ENCODE peak calls at places on chromosome 9, in four cellular contexts. One of them, this sample, is unnamed.

GRCh38 chr9:101562966-101563365 is 29.3 kb downstream of the RNF20 start:
- DNase-seq in HFFc6: no peak
- DNase-seq in NCI-H2081: no peak
- DNase-seq in activated T-helper 2 cell treated with anti-CD3 and anti-CD28 coated beads, Interferon-gamma antibody, Interleukin-2, Interleukin-4, amounts not matched to agents 10 μg/mL and 5 μg/mL and 100 μg/mL, durations not matched to agents 14 hours and 24 hours and 36 hours: no peak
- DNase-seq in this sample: no peak

GRCh38 chr9:84970432-84970831 is 300.9 kb downstream of the NTRK2 start:
- DNase-seq in HFFc6: no peak
- DNase-seq in NCI-H2081: no peak
- DNase-seq in activated T-helper 2 cell treated with anti-CD3 and anti-CD28 coated beads, Interferon-gamma antibody, Interleukin-2, Interleukin-4, amounts not matched to agents 10 μg/mL and 5 μg/mL and 100 μg/mL, durations not matched to agents 14 hours and 24 hours and 36 hours: no peak
- DNase-seq in this sample: no peak

GRCh38 chr9:99103909-99104458 is 929 bp upstream of the TGFBR1 start:
- DNase-seq in HFFc6: peak
- DNase-seq in NCI-H2081: no peak
- DNase-seq in activated T-helper 2 cell treated with anti-CD3 and anti-CD28 coated beads, Interferon-gamma antibody, Interleukin-2, Interleukin-4, amounts not matched to agents 10 μg/mL and 5 μg/mL and 100 μg/mL, durations not matched to agents 14 hours and 24 hours and 36 hours: no peak
- DNase-seq in this sample: no peak

GRCh38 chr9:112176410-112177010 is 1.4 kb upstream of the SUSD1 start:
- DNase-seq in HFFc6: no peak
- DNase-seq in NCI-H2081: no peak
- DNase-seq in activated T-helper 2 cell treated with anti-CD3 and anti-CD28 coated beads, Interferon-gamma antibody, Interleukin-2, Interleukin-4, amounts not matched to agents 10 μg/mL and 5 μg/mL and 100 μg/mL, durations not matched to agents 14 hours and 24 hours and 36 hours: peak
- DNase-seq in this sample: no peak

GRCh38 chr9:37033753-37034319 is at the start of gene PAX5:
- DNase-seq in HFFc6: no peak
- DNase-seq in NCI-H2081: no peak
- DNase-seq in activated T-helper 2 cell treated with anti-CD3 and anti-CD28 coated beads, Interferon-gamma antibody, Interleukin-2, Interleukin-4, amounts not matched to agents 10 μg/mL and 5 μg/mL and 100 μg/mL, durations not matched to agents 14 hours and 24 hours and 36 hours: no peak
- DNase-seq in this sample: no peak

GRCh38 chr9:131854906-131855504 is 115.1 kb upstream of the RAPGEF1 start:
- DNase-seq in HFFc6: no peak
- DNase-seq in NCI-H2081: no peak
- DNase-seq in activated T-helper 2 cell treated with anti-CD3 and anti-CD28 coated beads, Interferon-gamma antibody, Interleukin-2, Interleukin-4, amounts not matched to agents 10 μg/mL and 5 μg/mL and 100 μg/mL, durations not matched to agents 14 hours and 24 hours and 36 hours: no peak
- DNase-seq in this sample: no peak

GRCh38 chr9:72203205-72203803 is 54.1 kb downstream of the GDA start:
- DNase-seq in HFFc6: peak
- DNase-seq in NCI-H2081: peak
- DNase-seq in activated T-helper 2 cell treated with anti-CD3 and anti-CD28 coated beads, Interferon-gamma antibody, Interleukin-2, Interleukin-4, amounts not matched to agents 10 μg/mL and 5 μg/mL and 100 μg/mL, durations not matched to agents 14 hours and 24 hours and 36 hours: no peak
- DNase-seq in this sample: peak

GRCh38 chr9:118522093-118523028 is 818.2 kb downstream of the TLR4 start:
- DNase-seq in HFFc6: peak
- DNase-seq in NCI-H2081: peak
- DNase-seq in activated T-helper 2 cell treated with anti-CD3 and anti-CD28 coated beads, Interferon-gamma antibody, Interleukin-2, Interleukin-4, amounts not matched to agents 10 μg/mL and 5 μg/mL and 100 μg/mL, durations not matched to agents 14 hours and 24 hours and 36 hours: peak
- DNase-seq in this sample: peak

GRCh38 chr9:38276751-38277439 is 115.6 kb upstream of the ALDH1B1 start:
- DNase-seq in HFFc6: no peak
- DNase-seq in NCI-H2081: no peak
- DNase-seq in activated T-helper 2 cell treated with anti-CD3 and anti-CD28 coated beads, Interferon-gamma antibody, Interleukin-2, Interleukin-4, amounts not matched to agents 10 μg/mL and 5 μg/mL and 100 μg/mL, durations not matched to agents 14 hours and 24 hours and 36 hours: no peak
- DNase-seq in this sample: no peak

GRCh38 chr9:91162784-91163440 is 198.8 kb downstream of the AUH start:
- DNase-seq in HFFc6: peak
- DNase-seq in NCI-H2081: no peak
- DNase-seq in activated T-helper 2 cell treated with anti-CD3 and anti-CD28 coated beads, Interferon-gamma antibody, Interleukin-2, Interleukin-4, amounts not matched to agents 10 μg/mL and 5 μg/mL and 100 μg/mL, durations not matched to agents 14 hours and 24 hours and 36 hours: peak
- DNase-seq in this sample: no peak

GRCh38 chr9:82808478-82808877 is 254.5 kb downstream of the RASEF start:
- DNase-seq in HFFc6: no peak
- DNase-seq in NCI-H2081: no peak
- DNase-seq in activated T-helper 2 cell treated with anti-CD3 and anti-CD28 coated beads, Interferon-gamma antibody, Interleukin-2, Interleukin-4, amounts not matched to agents 10 μg/mL and 5 μg/mL and 100 μg/mL, durations not matched to agents 14 hours and 24 hours and 36 hours: no peak
- DNase-seq in this sample: no peak

GRCh38 chr9:110788871-110789270 is 120.3 kb downstream of the MUSK start:
- DNase-seq in HFFc6: no peak
- DNase-seq in NCI-H2081: no peak
- DNase-seq in activated T-helper 2 cell treated with anti-CD3 and anti-CD28 coated beads, Interferon-gamma antibody, Interleukin-2, Interleukin-4, amounts not matched to agents 10 μg/mL and 5 μg/mL and 100 μg/mL, durations not matched to agents 14 hours and 24 hours and 36 hours: no peak
- DNase-seq in this sample: no peak

GRCh38 chr9:121434946-121435345 is 64.7 kb downstream of the GGTA1 start:
- DNase-seq in HFFc6: peak
- DNase-seq in NCI-H2081: no peak
- DNase-seq in activated T-helper 2 cell treated with anti-CD3 and anti-CD28 coated beads, Interferon-gamma antibody, Interleukin-2, Interleukin-4, amounts not matched to agents 10 μg/mL and 5 μg/mL and 100 μg/mL, durations not matched to agents 14 hours and 24 hours and 36 hours: no peak
- DNase-seq in this sample: no peak

GRCh38 chr9:131393622-131394463 is at the start of gene PRRC2B:
- DNase-seq in HFFc6: peak
- DNase-seq in NCI-H2081: peak
- DNase-seq in activated T-helper 2 cell treated with anti-CD3 and anti-CD28 coated beads, Interferon-gamma antibody, Interleukin-2, Interleukin-4, amounts not matched to agents 10 μg/mL and 5 μg/mL and 100 μg/mL, durations not matched to agents 14 hours and 24 hours and 36 hours: peak
- DNase-seq in this sample: peak

GRCh38 chr9:129623331-129623730 is 2.4 kb upstream of the C9orf50 start:
- DNase-seq in HFFc6: peak
- DNase-seq in NCI-H2081: no peak
- DNase-seq in activated T-helper 2 cell treated with anti-CD3 and anti-CD28 coated beads, Interferon-gamma antibody, Interleukin-2, Interleukin-4, amounts not matched to agents 10 μg/mL and 5 μg/mL and 100 μg/mL, durations not matched to agents 14 hours and 24 hours and 36 hours: no peak
- DNase-seq in this sample: no peak

GRCh38 chr9:132472599-132472998 is 62.6 kb downstream of the CFAP77 start:
- DNase-seq in HFFc6: no peak
- DNase-seq in NCI-H2081: no peak
- DNase-seq in activated T-helper 2 cell treated with anti-CD3 and anti-CD28 coated beads, Interferon-gamma antibody, Interleukin-2, Interleukin-4, amounts not matched to agents 10 μg/mL and 5 μg/mL and 100 μg/mL, durations not matched to agents 14 hours and 24 hours and 36 hours: no peak
- DNase-seq in this sample: no peak

GRCh38 chr9:17993009-17993408 is 414.1 kb downstream of the SH3GL2 start:
- DNase-seq in HFFc6: no peak
- DNase-seq in NCI-H2081: no peak
- DNase-seq in activated T-helper 2 cell treated with anti-CD3 and anti-CD28 coated beads, Interferon-gamma antibody, Interleukin-2, Interleukin-4, amounts not matched to agents 10 μg/mL and 5 μg/mL and 100 μg/mL, durations not matched to agents 14 hours and 24 hours and 36 hours: no peak
- DNase-seq in this sample: no peak

GRCh38 chr9:75389096-75389495 is 300.8 kb downstream of the OSTF1 start:
- DNase-seq in HFFc6: no peak
- DNase-seq in NCI-H2081: no peak
- DNase-seq in activated T-helper 2 cell treated with anti-CD3 and anti-CD28 coated beads, Interferon-gamma antibody, Interleukin-2, Interleukin-4, amounts not matched to agents 10 μg/mL and 5 μg/mL and 100 μg/mL, durations not matched to agents 14 hours and 24 hours and 36 hours: no peak
- DNase-seq in this sample: no peak

GRCh38 chr9:137229903-137230719 is 590 bp upstream of the SLC34A3 start:
- DNase-seq in HFFc6: no peak
- DNase-seq in NCI-H2081: no peak
- DNase-seq in activated T-helper 2 cell treated with anti-CD3 and anti-CD28 coated beads, Interferon-gamma antibody, Interleukin-2, Interleukin-4, amounts not matched to agents 10 μg/mL and 5 μg/mL and 100 μg/mL, durations not matched to agents 14 hours and 24 hours and 36 hours: no peak
- DNase-seq in this sample: no peak

GRCh38 chr9:91047993-91048607 is 246.5 kb downstream of the SYK start:
- DNase-seq in HFFc6: peak
- DNase-seq in NCI-H2081: no peak
- DNase-seq in activated T-helper 2 cell treated with anti-CD3 and anti-CD28 coated beads, Interferon-gamma antibody, Interleukin-2, Interleukin-4, amounts not matched to agents 10 μg/mL and 5 μg/mL and 100 μg/mL, durations not matched to agents 14 hours and 24 hours and 36 hours: peak
- DNase-seq in this sample: no peak

GRCh38 chr9:136482046-136482792 is 621 bp downstream of the SEC16A start:
- DNase-seq in HFFc6: peak
- DNase-seq in NCI-H2081: peak
- DNase-seq in activated T-helper 2 cell treated with anti-CD3 and anti-CD28 coated beads, Interferon-gamma antibody, Interleukin-2, Interleukin-4, amounts not matched to agents 10 μg/mL and 5 μg/mL and 100 μg/mL, durations not matched to agents 14 hours and 24 hours and 36 hours: no peak
- DNase-seq in this sample: no peak

GRCh38 chr9:38226491-38226951 is 157.5 kb upstream of the SHB start:
- DNase-seq in HFFc6: no peak
- DNase-seq in NCI-H2081: peak
- DNase-seq in activated T-helper 2 cell treated with anti-CD3 and anti-CD28 coated beads, Interferon-gamma antibody, Interleukin-2, Interleukin-4, amounts not matched to agents 10 μg/mL and 5 μg/mL and 100 μg/mL, durations not matched to agents 14 hours and 24 hours and 36 hours: no peak
- DNase-seq in this sample: no peak

GRCh38 chr9:114150608-114151007 is 4.7 kb upstream of the COL27A1 start:
- DNase-seq in HFFc6: no peak
- DNase-seq in NCI-H2081: no peak
- DNase-seq in activated T-helper 2 cell treated with anti-CD3 and anti-CD28 coated beads, Interferon-gamma antibody, Interleukin-2, Interleukin-4, amounts not matched to agents 10 μg/mL and 5 μg/mL and 100 μg/mL, durations not matched to agents 14 hours and 24 hours and 36 hours: no peak
- DNase-seq in this sample: no peak

GRCh38 chr9:84436386-84437114 is 96.0 kb upstream of the SLC28A3 start:
- DNase-seq in HFFc6: no peak
- DNase-seq in NCI-H2081: no peak
- DNase-seq in activated T-helper 2 cell treated with anti-CD3 and anti-CD28 coated beads, Interferon-gamma antibody, Interleukin-2, Interleukin-4, amounts not matched to agents 10 μg/mL and 5 μg/mL and 100 μg/mL, durations not matched to agents 14 hours and 24 hours and 36 hours: no peak
- DNase-seq in this sample: no peak

GRCh38 chr9:104247899-104248460 is 153.9 kb downstream of the SMC2 start:
- DNase-seq in HFFc6: no peak
- DNase-seq in NCI-H2081: no peak
- DNase-seq in activated T-helper 2 cell treated with anti-CD3 and anti-CD28 coated beads, Interferon-gamma antibody, Interleukin-2, Interleukin-4, amounts not matched to agents 10 μg/mL and 5 μg/mL and 100 μg/mL, durations not matched to agents 14 hours and 24 hours and 36 hours: no peak
- DNase-seq in this sample: no peak

GRCh38 chr9:137079401-137079787 is 2.1 kb downstream of the UAP1L1 start:
- DNase-seq in HFFc6: no peak
- DNase-seq in NCI-H2081: no peak
- DNase-seq in activated T-helper 2 cell treated with anti-CD3 and anti-CD28 coated beads, Interferon-gamma antibody, Interleukin-2, Interleukin-4, amounts not matched to agents 10 μg/mL and 5 μg/mL and 100 μg/mL, durations not matched to agents 14 hours and 24 hours and 36 hours: no peak
- DNase-seq in this sample: no peak

GRCh38 chr9:130908878-130909356 is 12.3 kb upstream of the QRFP start:
- DNase-seq in HFFc6: no peak
- DNase-seq in NCI-H2081: no peak
- DNase-seq in activated T-helper 2 cell treated with anti-CD3 and anti-CD28 coated beads, Interferon-gamma antibody, Interleukin-2, Interleukin-4, amounts not matched to agents 10 μg/mL and 5 μg/mL and 100 μg/mL, durations not matched to agents 14 hours and 24 hours and 36 hours: no peak
- DNase-seq in this sample: no peak

GRCh38 chr9:93908591-93909241 is 46.4 kb downstream of the BARX1 start:
- DNase-seq in HFFc6: no peak
- DNase-seq in NCI-H2081: peak
- DNase-seq in activated T-helper 2 cell treated with anti-CD3 and anti-CD28 coated beads, Interferon-gamma antibody, Interleukin-2, Interleukin-4, amounts not matched to agents 10 μg/mL and 5 μg/mL and 100 μg/mL, durations not matched to agents 14 hours and 24 hours and 36 hours: no peak
- DNase-seq in this sample: no peak

GRCh38 chr9:134962998-134963364 is 45.3 kb upstream of the FCN1 start:
- DNase-seq in HFFc6: no peak
- DNase-seq in NCI-H2081: no peak
- DNase-seq in activated T-helper 2 cell treated with anti-CD3 and anti-CD28 coated beads, Interferon-gamma antibody, Interleukin-2, Interleukin-4, amounts not matched to agents 10 μg/mL and 5 μg/mL and 100 μg/mL, durations not matched to agents 14 hours and 24 hours and 36 hours: no peak
- DNase-seq in this sample: no peak

GRCh38 chr9:115216873-115217272 is 98.9 kb upstream of the TNC start:
- DNase-seq in HFFc6: no peak
- DNase-seq in NCI-H2081: no peak
- DNase-seq in activated T-helper 2 cell treated with anti-CD3 and anti-CD28 coated beads, Interferon-gamma antibody, Interleukin-2, Interleukin-4, amounts not matched to agents 10 μg/mL and 5 μg/mL and 100 μg/mL, durations not matched to agents 14 hours and 24 hours and 36 hours: no peak
- DNase-seq in this sample: no peak

GRCh38 chr9:114559830-114560520 is 27.6 kb upstream of the ATP6V1G1 start:
- DNase-seq in HFFc6: no peak
- DNase-seq in NCI-H2081: no peak
- DNase-seq in activated T-helper 2 cell treated with anti-CD3 and anti-CD28 coated beads, Interferon-gamma antibody, Interleukin-2, Interleukin-4, amounts not matched to agents 10 μg/mL and 5 μg/mL and 100 μg/mL, durations not matched to agents 14 hours and 24 hours and 36 hours: no peak
- DNase-seq in this sample: peak

GRCh38 chr9:134585746-134586706 is 55.6 kb upstream of the COL5A1 start:
- DNase-seq in HFFc6: peak
- DNase-seq in NCI-H2081: no peak
- DNase-seq in activated T-helper 2 cell treated with anti-CD3 and anti-CD28 coated beads, Interferon-gamma antibody, Interleukin-2, Interleukin-4, amounts not matched to agents 10 μg/mL and 5 μg/mL and 100 μg/mL, durations not matched to agents 14 hours and 24 hours and 36 hours: no peak
- DNase-seq in this sample: no peak

GRCh38 chr9:13863112-13863511 is 450.8 kb downstream of the NFIB start:
- DNase-seq in HFFc6: no peak
- DNase-seq in NCI-H2081: no peak
- DNase-seq in activated T-helper 2 cell treated with anti-CD3 and anti-CD28 coated beads, Interferon-gamma antibody, Interleukin-2, Interleukin-4, amounts not matched to agents 10 μg/mL and 5 μg/mL and 100 μg/mL, durations not matched to agents 14 hours and 24 hours and 36 hours: no peak
- DNase-seq in this sample: no peak

GRCh38 chr9:36798350-36799065 is 225.8 kb downstream of the MELK start:
- DNase-seq in HFFc6: no peak
- DNase-seq in NCI-H2081: peak
- DNase-seq in activated T-helper 2 cell treated with anti-CD3 and anti-CD28 coated beads, Interferon-gamma antibody, Interleukin-2, Interleukin-4, amounts not matched to agents 10 μg/mL and 5 μg/mL and 100 μg/mL, durations not matched to agents 14 hours and 24 hours and 36 hours: no peak
- DNase-seq in this sample: peak

GRCh38 chr9:15430920-15431844 is 8.5 kb downstream of the SNAPC3 start:
- DNase-seq in HFFc6: no peak
- DNase-seq in NCI-H2081: peak
- DNase-seq in activated T-helper 2 cell treated with anti-CD3 and anti-CD28 coated beads, Interferon-gamma antibody, Interleukin-2, Interleukin-4, amounts not matched to agents 10 μg/mL and 5 μg/mL and 100 μg/mL, durations not matched to agents 14 hours and 24 hours and 36 hours: no peak
- DNase-seq in this sample: no peak

GRCh38 chr9:115625954-115626353 is 508.0 kb upstream of the TNC start:
- DNase-seq in HFFc6: no peak
- DNase-seq in NCI-H2081: no peak
- DNase-seq in activated T-helper 2 cell treated with anti-CD3 and anti-CD28 coated beads, Interferon-gamma antibody, Interleukin-2, Interleukin-4, amounts not matched to agents 10 μg/mL and 5 μg/mL and 100 μg/mL, durations not matched to agents 14 hours and 24 hours and 36 hours: no peak
- DNase-seq in this sample: no peak

This sample was measured in endothelial cell.